ENCODE peak calls at places on chromosomes 11 and 22, in ten cellular contexts. One of them, this sample, is unnamed. For H3K4me1, the result is how much of the 10 kb centered on the place peaks cover.

GRCh38 chr11:125429174-125429707 is 66.8 kb downstream of the FEZ1 start:
- DNase-seq in transverse colon: peak
- DNase-seq in Peyer's patch: peak
- DNase-seq in prostate gland: peak
- DNase-seq in A549: peak
- DNase-seq in tibial nerve: peak
- DNase-seq in suprapubic skin: no peak
- DNase-seq in uterus: no peak
- DNase-seq in esophagus squamous epithelium: no peak
- DNase-seq in stomach: peak
- DNase-seq in this sample: peak

GRCh38 chr11:45617886-45618601 is 47.4 kb downstream of the CHST1 start:
- DNase-seq in transverse colon: no peak
- DNase-seq in Peyer's patch: no peak
- DNase-seq in prostate gland: no peak
- DNase-seq in A549: no peak
- DNase-seq in tibial nerve: no peak
- DNase-seq in suprapubic skin: no peak
- DNase-seq in uterus: no peak
- DNase-seq in esophagus squamous epithelium: no peak
- DNase-seq in stomach: no peak
- DNase-seq in this sample: no peak

GRCh38 chr11:66548774-66549630 is 2.3 kb downstream of the ACTN3 start:
- DNase-seq in transverse colon: no peak
- DNase-seq in Peyer's patch: no peak
- DNase-seq in prostate gland: no peak
- DNase-seq in A549: no peak
- DNase-seq in tibial nerve: no peak
- DNase-seq in suprapubic skin: no peak
- DNase-seq in uterus: no peak
- DNase-seq in esophagus squamous epithelium: no peak
- DNase-seq in stomach: no peak
- DNase-seq in this sample: no peak

GRCh38 chr22:27749597-27750225 is 51.8 kb downstream of the MN1 start:
- DNase-seq in transverse colon: no peak
- DNase-seq in Peyer's patch: no peak
- DNase-seq in prostate gland: no peak
- DNase-seq in A549: no peak
- DNase-seq in tibial nerve: no peak
- DNase-seq in suprapubic skin: no peak
- DNase-seq in uterus: no peak
- DNase-seq in esophagus squamous epithelium: no peak
- DNase-seq in stomach: no peak
- DNase-seq in this sample: no peak

GRCh38 chr11:2210366-2211112 is 38.9 kb upstream of the TH start:
- DNase-seq in transverse colon: peak
- DNase-seq in Peyer's patch: peak
- DNase-seq in prostate gland: no peak
- DNase-seq in A549: no peak
- DNase-seq in tibial nerve: no peak
- DNase-seq in suprapubic skin: no peak
- DNase-seq in uterus: peak
- DNase-seq in esophagus squamous epithelium: no peak
- DNase-seq in stomach: peak
- DNase-seq in this sample: no peak

GRCh38 chr11:63623513-63624140 is 9.4 kb upstream of the PLAAT3 start:
- DNase-seq in transverse colon: no peak
- DNase-seq in Peyer's patch: no peak
- DNase-seq in prostate gland: no peak
- DNase-seq in A549: no peak
- DNase-seq in tibial nerve: no peak
- DNase-seq in suprapubic skin: no peak
- DNase-seq in uterus: no peak
- DNase-seq in esophagus squamous epithelium: no peak
- DNase-seq in stomach: no peak
- DNase-seq in this sample: no peak

GRCh38 chr22:36144886-36145541 is 15.5 kb downstream of the APOL3 start:
- DNase-seq in transverse colon: peak
- DNase-seq in Peyer's patch: peak
- DNase-seq in prostate gland: no peak
- DNase-seq in A549: peak
- DNase-seq in tibial nerve: peak
- DNase-seq in suprapubic skin: no peak
- DNase-seq in uterus: peak
- DNase-seq in esophagus squamous epithelium: no peak
- DNase-seq in stomach: peak
- DNase-seq in this sample: peak

GRCh38 chr22:33811686-33812085 is 108.6 kb downstream of the LARGE1 start:
- DNase-seq in transverse colon: peak
- DNase-seq in Peyer's patch: peak
- DNase-seq in prostate gland: no peak
- DNase-seq in A549: no peak
- DNase-seq in tibial nerve: peak
- DNase-seq in suprapubic skin: peak
- DNase-seq in uterus: peak
- DNase-seq in esophagus squamous epithelium: no peak
- DNase-seq in stomach: no peak
- DNase-seq in this sample: no peak

GRCh38 chr11:104700609-104701008 is 197.7 kb downstream of the CASP12 start:
- DNase-seq in transverse colon: no peak
- DNase-seq in Peyer's patch: no peak
- DNase-seq in prostate gland: no peak
- DNase-seq in A549: no peak
- DNase-seq in tibial nerve: no peak
- DNase-seq in suprapubic skin: no peak
- DNase-seq in uterus: no peak
- DNase-seq in esophagus squamous epithelium: no peak
- DNase-seq in stomach: no peak
- DNase-seq in this sample: no peak

GRCh38 chr11:46700251-46701077 is at the start of the genes ARHGAP1 and ZNF408:
- DNase-seq in transverse colon: peak
- DNase-seq in Peyer's patch: peak
- DNase-seq in prostate gland: peak
- DNase-seq in A549: peak
- DNase-seq in tibial nerve: peak
- DNase-seq in suprapubic skin: peak
- DNase-seq in uterus: peak
- DNase-seq in esophagus squamous epithelium: peak
- DNase-seq in stomach: peak
- DNase-seq in this sample: peak
- H3K4me1 ChIP-seq in transverse colon: under half
- H3K4me1 ChIP-seq in Peyer's patch: under half
- H3K4me1 ChIP-seq in prostate gland: under half
- H3K4me1 ChIP-seq in A549: under half
- H3K4me1 ChIP-seq in tibial nerve: under half
- H3K4me1 ChIP-seq in suprapubic skin: half or more
- H3K4me1 ChIP-seq in uterus: under half
- H3K4me1 ChIP-seq in esophagus squamous epithelium: under half
- H3K4me1 ChIP-seq in stomach: half or more
- H3K4me1 ChIP-seq in this sample: half or more

DNA sequence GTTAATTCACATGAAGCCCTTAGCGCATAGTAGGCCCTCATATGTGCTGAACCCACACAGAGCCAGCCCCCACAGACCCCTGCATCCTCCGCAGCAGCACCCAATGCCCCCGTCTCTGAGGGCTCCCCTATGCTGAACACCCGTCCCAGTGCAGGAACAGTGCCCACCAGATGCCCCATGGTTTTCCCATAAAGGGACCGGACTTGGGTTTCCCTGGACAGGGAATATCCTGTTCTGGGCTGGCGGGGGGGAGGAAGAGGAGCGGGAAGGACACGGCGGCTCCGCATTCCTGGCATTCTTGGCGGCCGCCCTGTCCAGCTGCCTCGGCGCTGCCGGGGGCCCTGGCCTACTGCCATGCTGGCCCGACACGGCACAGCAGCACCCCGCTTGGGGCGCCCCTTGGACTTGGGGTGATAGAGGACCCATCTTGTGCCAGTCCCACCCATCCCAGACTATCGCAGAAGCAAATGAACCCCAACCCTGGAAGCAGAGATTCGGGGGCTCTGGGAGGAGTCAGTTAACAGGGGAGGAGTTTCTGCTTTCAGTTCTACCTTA is 23.7 kb upstream of the CBX7 start:
- DNase-seq in transverse colon: peak
- DNase-seq in Peyer's patch: peak
- DNase-seq in prostate gland: peak
- DNase-seq in A549: no peak
- DNase-seq in tibial nerve: peak
- DNase-seq in suprapubic skin: peak
- DNase-seq in uterus: peak
- DNase-seq in esophagus squamous epithelium: no peak
- DNase-seq in stomach: peak
- DNase-seq in this sample: peak
- TF ChIP-seq POLR2A in transverse colon: no peak
- TF ChIP-seq POLR2A in Peyer's patch: no peak
- TF ChIP-seq POLR2A in prostate gland: no peak
- TF ChIP-seq POLR2A in A549: no peak
- TF ChIP-seq POLR2A in tibial nerve: no peak
- TF ChIP-seq POLR2A in suprapubic skin: no peak
- TF ChIP-seq POLR2A in uterus: no peak
- TF ChIP-seq POLR2A in esophagus squamous epithelium: no peak
- TF ChIP-seq POLR2A in stomach: no peak
- TF ChIP-seq POLR2A in this sample: no peak

GRCh38 chr22:20429254-20430100 is 8.1 kb downstream of the SCARF2 start:
- DNase-seq in transverse colon: peak
- DNase-seq in Peyer's patch: peak
- DNase-seq in prostate gland: no peak
- DNase-seq in A549: no peak
- DNase-seq in tibial nerve: no peak
- DNase-seq in suprapubic skin: peak
- DNase-seq in uterus: peak
- DNase-seq in esophagus squamous epithelium: no peak
- DNase-seq in stomach: peak
- DNase-seq in this sample: no peak

GRCh38 chr22:20430101-20430640 is 7.5 kb downstream of the SCARF2 start:
- DNase-seq in transverse colon: no peak
- DNase-seq in Peyer's patch: peak
- DNase-seq in prostate gland: no peak
- DNase-seq in A549: no peak
- DNase-seq in tibial nerve: no peak
- DNase-seq in suprapubic skin: peak
- DNase-seq in uterus: no peak
- DNase-seq in esophagus squamous epithelium: no peak
- DNase-seq in stomach: no peak
- DNase-seq in this sample: no peak

GRCh38 chr22:20427945-20428417 is 9.6 kb downstream of the SCARF2 start:
- DNase-seq in transverse colon: no peak
- DNase-seq in Peyer's patch: no peak
- DNase-seq in prostate gland: no peak
- DNase-seq in A549: no peak
- DNase-seq in tibial nerve: no peak
- DNase-seq in suprapubic skin: no peak
- DNase-seq in uterus: no peak
- DNase-seq in esophagus squamous epithelium: no peak
- DNase-seq in stomach: no peak
- DNase-seq in this sample: no peak

GRCh38 chr22:20427104-20427944 is 10.3 kb downstream of the SCARF2 start:
- DNase-seq in transverse colon: no peak
- DNase-seq in Peyer's patch: no peak
- DNase-seq in prostate gland: no peak
- DNase-seq in A549: no peak
- DNase-seq in tibial nerve: no peak
- DNase-seq in suprapubic skin: no peak
- DNase-seq in uterus: no peak
- DNase-seq in esophagus squamous epithelium: no peak
- DNase-seq in stomach: no peak
- DNase-seq in this sample: no peak

DNA sequence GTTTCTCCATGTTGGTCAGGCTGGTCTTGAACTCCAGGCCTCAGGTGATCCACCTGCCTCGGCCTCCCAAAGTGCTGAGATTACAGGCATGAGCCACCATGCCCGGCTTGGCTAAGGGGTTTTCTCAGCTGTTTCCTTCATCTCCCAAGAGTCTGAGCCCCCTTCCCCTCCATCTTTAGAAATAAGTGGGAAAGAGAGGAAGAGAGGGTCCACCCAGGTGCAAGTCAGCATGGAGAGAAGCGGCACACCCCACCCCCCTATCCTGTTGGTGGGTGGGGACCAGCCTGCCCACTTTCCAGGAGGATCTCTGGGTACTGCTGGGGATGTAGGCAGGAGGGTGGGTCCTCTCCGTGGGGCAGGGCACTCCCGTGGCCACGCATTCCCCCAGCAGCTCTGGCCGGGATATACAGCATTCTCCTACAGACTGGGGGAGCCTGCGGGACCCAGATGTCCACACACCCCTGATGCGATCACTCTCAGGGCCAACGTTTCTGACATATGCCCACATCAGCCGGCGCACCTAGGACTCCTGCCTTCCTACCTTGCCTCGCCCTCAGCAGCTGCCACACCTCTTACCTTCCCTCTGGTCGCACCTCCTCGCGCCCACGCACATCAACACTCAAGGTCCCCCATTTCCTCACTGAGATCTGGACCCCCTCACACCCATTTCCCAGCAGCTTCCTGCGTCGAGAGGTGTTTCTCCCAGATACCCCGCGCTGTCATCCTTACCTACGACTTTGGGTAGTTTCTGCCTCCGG is 8.9 kb downstream of the SCARF2 start:
- DNase-seq in transverse colon: no peak
- DNase-seq in Peyer's patch: peak
- DNase-seq in prostate gland: no peak
- DNase-seq in A549: no peak
- DNase-seq in tibial nerve: no peak
- DNase-seq in suprapubic skin: peak
- DNase-seq in uterus: no peak
- DNase-seq in esophagus squamous epithelium: no peak
- DNase-seq in stomach: no peak
- DNase-seq in this sample: no peak
- H3K4me1 ChIP-seq in transverse colon: under half
- H3K4me1 ChIP-seq in Peyer's patch: under half
- H3K4me1 ChIP-seq in prostate gland: under half
- H3K4me1 ChIP-seq in A549: under half
- H3K4me1 ChIP-seq in tibial nerve: under half
- H3K4me1 ChIP-seq in suprapubic skin: half or more
- H3K4me1 ChIP-seq in uterus: under half
- H3K4me1 ChIP-seq in esophagus squamous epithelium: under half
- H3K4me1 ChIP-seq in stomach: under half
- H3K4me1 ChIP-seq in this sample: under half

DNA sequence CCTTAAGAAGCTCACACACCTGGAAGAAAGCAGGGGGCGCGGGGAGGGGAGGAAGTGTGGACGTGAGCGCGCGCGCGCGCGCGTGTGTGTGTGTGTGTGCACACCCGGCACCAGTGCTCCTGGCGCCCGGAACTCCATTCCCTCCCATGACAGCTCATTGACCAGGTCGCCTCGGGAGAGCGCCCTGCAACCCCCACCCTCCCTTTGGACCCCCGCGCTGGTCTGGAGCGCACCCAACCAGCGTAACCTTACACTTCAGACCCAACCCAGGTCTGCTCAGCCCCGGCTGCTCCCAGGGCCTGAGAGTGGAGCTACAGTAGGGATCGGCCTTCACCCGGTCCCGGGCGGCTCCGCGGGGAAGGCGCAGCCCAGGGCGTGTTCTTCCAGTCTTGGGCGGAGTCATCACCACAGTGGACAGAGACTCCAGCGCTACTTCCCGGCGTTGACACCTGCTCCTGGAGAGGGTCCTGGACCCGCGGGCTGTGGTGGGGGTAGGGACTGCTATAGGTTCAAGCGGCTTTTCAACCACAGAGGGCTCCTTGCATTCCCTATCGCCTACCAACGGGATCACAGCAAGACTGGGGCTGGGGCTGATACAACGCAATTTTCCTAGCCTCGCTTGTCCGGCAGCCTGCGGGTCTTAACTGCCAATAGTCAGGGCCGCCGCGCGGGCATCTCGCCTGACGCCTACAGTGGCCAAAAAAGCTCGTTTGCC is 1.4 kb downstream of the GALNT18 start:
- DNase-seq in transverse colon: peak
- DNase-seq in Peyer's patch: peak
- DNase-seq in prostate gland: peak
- DNase-seq in A549: peak
- DNase-seq in tibial nerve: no peak
- DNase-seq in suprapubic skin: no peak
- DNase-seq in uterus: peak
- DNase-seq in esophagus squamous epithelium: no peak
- DNase-seq in stomach: peak
- DNase-seq in this sample: no peak
- TF ChIP-seq POLR2A in transverse colon: peak
- TF ChIP-seq POLR2A in Peyer's patch: no peak
- TF ChIP-seq POLR2A in prostate gland: no peak
- TF ChIP-seq POLR2A in A549: peak
- TF ChIP-seq POLR2A in tibial nerve: no peak
- TF ChIP-seq POLR2A in suprapubic skin: no peak
- TF ChIP-seq POLR2A in uterus: no peak
- TF ChIP-seq POLR2A in esophagus squamous epithelium: no peak
- TF ChIP-seq POLR2A in stomach: no peak
- TF ChIP-seq POLR2A in this sample: peak

This sample was measured in gastrocnemius medialis.